ENCODE peak calls at places on chromosomes 16 and 17, in ten cellular contexts. N is breast epithelium, G is foreskin fibroblast, H is cardiac fibroblast, J is AG04449, S is AG10803, T is fibroblast of mammary gland, Z is fibroblast of villous mesenchyme, P is Panc1, Y is GM12865. Q is an unnamed sample.

GRCh38 chr16:65769055-65769465 is 597.4 kb upstream of the CDH5 start:
- DNase-seq in Y (peak), J (no peak), H (no peak), T (no peak), G (peak), S (no peak), Z (peak), N (no peak), P (no peak), Q (peak)

GRCh38 chr16:79169239-79169638 is 431.3 kb downstream of the MAF start:
- DNase-seq in T (peak), Z (no peak), Y (no peak), H (no peak), G (no peak), P (no peak), S (no peak), N (no peak), J (no peak), Q (no peak)

GRCh38 chr17:80524150-80524712 is 20.4 kb upstream of the RPTOR start:
- DNase-seq in Z (peak), H (no peak), N (no peak), P (no peak), S (peak), G (no peak), Y (no peak), J (no peak), T (no peak), Q (no peak)

GRCh38 chr16:4272114-4272954 is 489 bp downstream of the TFAP4 start:
- DNase-seq in Y (peak), Z (peak), T (peak), N (no peak), G (peak), H (peak), S (peak), P (no peak), J (no peak), Q (no peak)

GRCh38 chr17:69236946-69237345 is 8.3 kb upstream of the ABCA10 start:
- DNase-seq in N (no peak), J (no peak), Z (no peak), H (no peak), S (no peak), G (no peak), P (no peak), Y (no peak), T (no peak), Q (no peak)

GRCh38 chr17:1362964-1363363 is 37.1 kb downstream of the YWHAE start:
- DNase-seq in S (peak), P (no peak), H (peak), G (peak), J (no peak), Y (peak), N (no peak), T (peak), Z (peak), Q (no peak)

GRCh38 chr16:264440-264951 is 11.2 kb downstream of the RGS11 start:
- DNase-seq in J (no peak), P (no peak), Z (no peak), S (no peak), N (no peak), G (no peak), Y (no peak), T (no peak), H (no peak), Q (no peak)

GRCh38 chr16:229731-230281 is 557 bp upstream of the LUC7L start:
- DNase-seq in H (no peak), Z (no peak), N (no peak), P (no peak), S (no peak), Y (no peak), T (no peak), J (no peak), G (no peak), Q (no peak)

GRCh38 chr16:84281077-84281476 is 13.6 kb upstream of the WFDC1 start:
- DNase-seq in S (peak), Z (no peak), P (no peak), T (peak), Y (peak), N (no peak), G (no peak), H (peak), J (no peak), Q (no peak)

GRCh38 chr16:48526058-48526957 is 83.7 kb downstream of the N4BP1 start:
- DNase-seq in Z (no peak), J (no peak), S (no peak), T (no peak), H (peak), P (peak), G (no peak), Y (peak), N (no peak), Q (no peak)

GRCh38 chr17:9200197-9200662 is 178.9 kb downstream of the NTN1 start:
- DNase-seq in Z (no peak), G (no peak), T (no peak), J (no peak), S (no peak), H (no peak), N (no peak), P (no peak), Y (no peak), Q (no peak)

GRCh38 chr17:8468988-8469387 is 33.3 kb downstream of the NDEL1 start:
- DNase-seq in J (no peak), S (no peak), Y (no peak), H (no peak), P (no peak), T (peak), G (no peak), Z (no peak), N (no peak), Q (no peak)

GRCh38 chr16:12455287-12455798 is 348.3 kb downstream of the CPPED1 start:
- DNase-seq in N (no peak), S (peak), Y (peak), H (peak), T (peak), Z (peak), P (peak), J (no peak), G (peak), Q (no peak)

GRCh38 chr16:23905027-23905426 is 69.2 kb downstream of the PRKCB start:
- DNase-seq in S (peak), Y (no peak), Z (peak), J (peak), P (peak), G (peak), H (peak), T (no peak), N (no peak), Q (peak)

GRCh38 chr16:89924298-89924924 is 1.3 kb downstream of the TUBB3 start:
- DNase-seq in J (no peak), T (peak), S (peak), N (no peak), H (peak), Z (peak), Y (peak), P (no peak), G (peak), Q (no peak)

GRCh38 chr17:12549499-12549901 is 116.2 kb upstream of the MYOCD start:
- DNase-seq in T (no peak), Y (no peak), Z (peak), H (peak), J (peak), G (peak), N (no peak), S (peak), P (no peak), Q (no peak)

DNA sequence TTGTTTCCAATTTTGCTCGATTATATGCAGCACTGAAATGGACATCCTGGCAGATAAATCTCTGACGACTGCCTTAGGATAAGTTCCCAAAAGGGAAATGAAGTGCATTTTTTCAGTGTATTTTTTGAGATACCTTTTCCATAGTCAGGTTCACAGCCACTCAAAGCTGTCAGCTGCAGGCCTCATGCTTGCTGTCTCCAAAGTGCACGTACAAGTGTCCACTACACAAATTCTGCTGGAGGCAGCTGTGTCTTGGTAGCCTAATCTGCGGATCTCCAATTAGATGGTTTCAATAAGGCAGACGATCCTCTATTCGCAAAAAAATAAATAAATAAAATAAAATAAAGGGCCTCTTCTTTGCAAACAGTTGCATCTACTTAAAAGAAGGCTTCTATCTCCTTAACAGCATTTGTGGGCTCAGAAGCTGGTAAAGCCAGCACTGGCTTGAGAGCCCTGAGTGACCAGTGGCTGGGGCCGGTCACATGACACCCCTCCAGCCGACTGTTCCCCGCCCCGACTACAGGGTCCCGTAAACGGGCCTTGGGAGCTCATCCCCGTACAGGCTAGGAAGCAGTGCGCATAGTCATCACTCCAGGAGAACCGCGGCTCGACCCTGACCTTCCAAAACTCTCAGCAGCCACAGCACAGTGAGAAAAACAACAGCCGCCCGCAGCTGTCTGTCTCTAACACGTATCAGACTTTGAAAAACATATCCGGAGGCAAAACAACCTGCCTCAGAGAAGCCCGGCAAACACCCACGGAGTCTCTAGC is 18.8 kb downstream of the RPH3AL start:
- DNase-seq in Z (peak), H (peak), P (no peak), J (no peak), S (no peak), N (no peak), G (peak), T (peak), Y (no peak), Q (no peak)
- H3K4me3 ChIP-seq in Z (peak), H (no peak), P (peak), J (no peak), S (no peak), N (peak), G (no peak), T (no peak), Y (no peak), Q (no peak)

DNA sequence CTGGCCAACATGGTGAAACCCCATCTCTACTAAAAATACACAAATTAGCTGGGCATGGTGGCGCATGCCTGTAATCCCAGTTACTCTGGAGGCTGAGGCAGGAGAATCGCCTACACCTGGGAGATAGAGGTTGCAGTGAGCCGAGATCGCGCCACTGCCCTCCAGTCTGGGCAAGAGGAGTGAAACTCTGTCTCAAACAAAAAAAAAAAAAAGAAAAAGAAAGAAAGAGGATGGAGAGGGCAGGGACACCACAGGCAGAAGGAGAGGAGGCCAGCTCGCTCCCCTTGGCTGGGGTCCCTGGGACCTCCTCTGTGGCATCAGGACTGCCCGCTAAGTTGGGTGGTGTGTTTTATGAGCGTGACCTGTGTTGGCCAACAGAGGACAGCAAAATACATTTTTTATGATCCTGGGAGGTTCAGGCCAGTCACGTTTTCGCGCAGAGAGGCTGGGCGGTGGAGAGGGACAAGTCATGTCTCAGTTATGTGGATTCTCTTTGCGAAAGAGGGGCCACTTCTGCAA is 229.6 kb downstream of the MRTFB start:
- DNase-seq in Y (peak), Z (peak), J (peak), T (peak), N (peak), G (peak), H (peak), S (peak), P (peak), Q (peak)
- TF ChIP-seq CTCF in Y (peak), Z (peak), J (peak), T (peak), N (peak), G (peak), H (peak), S (peak), P (peak), Q (peak)

GRCh38 chr16:29898786-29899515 is 399 bp downstream of the SEZ6L2 start:
- DNase-seq in P (no peak), N (peak), J (no peak), H (no peak), Y (no peak), G (peak), S (no peak), T (no peak), Z (no peak), Q (no peak)
- H3K4me3 ChIP-seq in P (peak), N (peak), J (peak), H (peak), Y (no peak), G (peak), S (peak), T (peak), Z (peak), Q (peak)

GRCh38 chr16:57406881-57407280 is 2.3 kb downstream of the CCL17 start:
- DNase-seq in Y (no peak), G (no peak), T (no peak), S (no peak), P (no peak), H (no peak), Z (no peak), J (no peak), N (no peak), Q (no peak)
- TF ChIP-seq CTCF in Y (no peak), G (no peak), T (no peak), S (no peak), P (no peak), H (no peak), Z (no peak), J (no peak), N (no peak), Q (no peak)

GRCh38 chr17:67438669-67439068 is 61.6 kb downstream of the PITPNC1 start:
- DNase-seq in T (no peak), G (no peak), S (no peak), J (no peak), Y (no peak), H (no peak), N (no peak), Z (no peak), P (no peak), Q (no peak)

GRCh38 chr17:67442787-67443624 is 65.9 kb downstream of the PITPNC1 start:
- DNase-seq in N (no peak), H (no peak), Y (no peak), G (no peak), Z (peak), S (no peak), J (no peak), P (no peak), T (peak), Q (no peak)

GRCh38 chr17:67439269-67439668 is 62.2 kb downstream of the PITPNC1 start:
- DNase-seq in J (no peak), P (no peak), G (no peak), S (no peak), N (no peak), T (no peak), Z (no peak), Y (no peak), H (no peak), Q (no peak)

GRCh38 chr17:67440311-67441051 is 63.4 kb downstream of the PITPNC1 start:
- DNase-seq in P (no peak), T (peak), Y (no peak), J (no peak), N (no peak), Z (no peak), S (peak), H (peak), G (no peak), Q (no peak)

DNA sequence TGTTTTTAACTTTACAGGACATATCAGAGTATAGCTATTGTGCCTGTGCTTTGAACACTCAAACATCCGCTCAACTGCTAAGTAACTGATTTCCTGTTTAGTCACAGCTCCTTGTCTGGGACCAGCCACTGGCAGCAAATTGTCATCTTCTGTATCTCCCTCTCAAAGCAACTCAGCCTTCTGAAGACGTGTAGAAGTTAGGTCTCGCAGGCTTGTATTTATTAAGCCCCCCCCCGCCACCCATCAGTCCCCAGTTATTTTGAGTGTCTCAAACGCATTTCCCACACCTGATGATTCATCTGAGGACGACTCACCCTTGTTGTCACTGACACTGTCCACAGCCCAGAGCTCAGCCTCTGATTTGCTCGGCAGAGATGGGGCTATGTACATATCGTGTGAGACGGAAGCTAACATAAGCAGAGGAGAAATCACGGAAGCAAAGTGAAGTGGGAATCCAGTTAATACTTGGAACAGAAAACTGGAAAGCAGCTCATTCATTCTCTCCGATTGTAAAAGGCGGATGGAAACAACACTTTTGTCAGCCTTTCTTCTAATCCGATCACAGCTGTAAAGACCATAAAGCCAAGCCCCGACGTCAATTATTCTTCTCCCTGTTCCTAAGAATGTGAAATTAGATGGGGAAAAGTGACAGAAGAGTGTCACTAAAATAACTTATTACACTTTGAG is 64.1 kb downstream of the PITPNC1 start:
- DNase-seq in G (peak), Z (peak), T (peak), N (no peak), H (peak), P (no peak), Y (peak), J (no peak), S (peak), Q (no peak)
- H3K4me3 ChIP-seq in G (peak), Z (peak), T (no peak), N (no peak), H (peak), P (peak), Y (peak), J (peak), S (peak), Q (peak)

GRCh38 chr16:28974007-28974436 is 556 bp upstream of the SPNS1 start:
- DNase-seq in T (peak), J (no peak), Y (peak), H (peak), N (no peak), S (peak), G (peak), P (no peak), Z (peak), Q (peak)
- TF ChIP-seq CTCF in T (peak), J (peak), Y (peak), H (peak), N (peak), S (peak), G (peak), P (peak), Z (peak), Q (peak)

GRCh38 chr17:51164911-51165679 is 1.1 kb upstream of the NME2 start:
- DNase-seq in Z (no peak), G (no peak), P (no peak), N (no peak), Y (no peak), J (no peak), H (no peak), T (no peak), S (no peak), Q (no peak)
- H3K4me3 ChIP-seq in Z (peak), G (no peak), P (peak), N (peak), Y (peak), J (no peak), H (peak), T (peak), S (peak), Q (peak)

Q was measured in AG09309.